ENCODE peak calls at places on chromosomes 2 and 18, in eight cellular contexts. C is left lobe of liver; R is NCI-H460; P is SK-N-SH; Y is effector memory CD4-positive, alpha-beta T cell; Q is CD8-positive, alpha-beta memory T cell; S is CD4-positive, CD25-positive, alpha-beta regulatory T cell; Z is ecto neural progenitor cell. L is an unnamed sample.

GRCh38 chr2:70937866-70938579 is 2.3 kb downstream of the ATP6V1B1 start:
- DNase-seq in S (no peak), C (no peak), R (no peak), Y (no peak), Q (no peak), Z (peak), P (no peak), L (no peak)

GRCh38 chr2:74179063-74179865 is 585 bp upstream of the MOB1A start:
- DNase-seq in Z (peak), P (no peak), Y (no peak), S (peak), R (no peak), C (no peak), Q (no peak), L (no peak)

GRCh38 chr2:61247204-61247812 is 85.3 kb downstream of the C2orf74 start:
- DNase-seq in R (no peak), C (no peak), P (no peak), Q (no peak), S (no peak), Y (no peak), Z (no peak), L (peak)

GRCh38 chr2:6922201-6922656 is 5.0 kb downstream of the RNF144A start:
- DNase-seq in R (no peak), Y (no peak), C (no peak), Q (no peak), Z (no peak), P (peak), S (no peak), L (no peak)

GRCh38 chr2:159202568-159203071 is 83.9 kb downstream of the WDSUB1 start:
- DNase-seq in Y (no peak), Q (no peak), S (no peak), R (no peak), C (no peak), P (no peak), Z (no peak), L (peak)

GRCh38 chr2:142223309-142223708 is 92.5 kb upstream of the LRP1B start:
- DNase-seq in Y (no peak), S (no peak), Z (no peak), Q (no peak), P (no peak), C (no peak), R (no peak), L (no peak)

GRCh38 chr18:63446266-63446665 is 24.0 kb upstream of the VPS4B start:
- DNase-seq in Q (no peak), Z (no peak), Y (no peak), S (no peak), R (no peak), C (no peak), P (no peak), L (no peak)

GRCh38 chr18:44514766-44515165 is 165.9 kb upstream of the SETBP1 start:
- DNase-seq in S (no peak), Q (no peak), Z (no peak), C (no peak), R (no peak), Y (no peak), P (no peak), L (no peak)

GRCh38 chr2:225103737-225104141 is 61.5 kb upstream of the DOCK10 start:
- DNase-seq in Q (no peak), P (no peak), R (peak), Y (no peak), Z (no peak), C (no peak), S (no peak), L (no peak)

GRCh38 chr2:36367497-36368353 is 12.1 kb downstream of the CRIM1 start:
- DNase-seq in Q (no peak), R (no peak), P (no peak), Z (no peak), Y (no peak), C (no peak), S (no peak), L (no peak)

GRCh38 chr18:61752973-61753372 is 139.8 kb downstream of the RNF152 start:
- DNase-seq in Q (no peak), R (no peak), Z (no peak), S (no peak), Y (no peak), C (no peak), P (no peak), L (no peak)